ENCODE peak calls at places on chromosomes 4 and X, in four cellular contexts. R is WTC11, P is HepG2, F is K562. H is an unnamed sample.

GRCh38 chrX:53280703-53281320 is 572 bp downstream of the IQSEC2 start:
- DNase-seq in F (no peak), P (no peak), R (no peak), H (no peak)

GRCh38 chrX:40908857-40909475 is 173.6 kb upstream of the MED14 start:
- DNase-seq in F (no peak), P (no peak), R (no peak), H (no peak)

GRCh38 chr4:1803523-1804423 is 10.7 kb downstream of the FGFR3 start:
- DNase-seq in F (no peak), P (no peak), R (no peak), H (no peak)

GRCh38 chr4:850323-850945 is 24.5 kb upstream of the CPLX1 start:
- DNase-seq in F (no peak), P (no peak), R (no peak), H (peak; percentile 28)

GRCh38 chr4:144356941-144357381 is 216.4 kb upstream of the GYPA start:
- DNase-seq in P (no peak), F (no peak), R (no peak), H (no peak)

GRCh38 chr4:118869808-118870342 is 18.8 kb upstream of the SYNPO2 start:
- DNase-seq in F (no peak), R (no peak), P (no peak), H (no peak)

GRCh38 chrX:154436597-154437397 is at the start of gene GDI1:
- DNase-seq in F (peak; percentile 91), R (peak; percentile 53), P (no peak), H (peak; percentile 91)

GRCh38 chr4:23945521-23946017 is 55.7 kb upstream of the PPARGC1A start:
- DNase-seq in P (peak; percentile 10), F (no peak), R (no peak), H (no peak)

GRCh38 chrX:119194631-119195030 is 41.5 kb upstream of the PGRMC1 start:
- DNase-seq in P (no peak), F (no peak), R (no peak), H (no peak)

GRCh38 chrX:45903781-45904201 is 641.4 kb downstream of the ZNF674 start:
- DNase-seq in F (no peak), P (no peak), R (peak; percentile 13), H (no peak)
- TF ChIP-seq FOXJ3 in F (no peak), P (no peak), R (no peak), H (no peak)

DNA sequence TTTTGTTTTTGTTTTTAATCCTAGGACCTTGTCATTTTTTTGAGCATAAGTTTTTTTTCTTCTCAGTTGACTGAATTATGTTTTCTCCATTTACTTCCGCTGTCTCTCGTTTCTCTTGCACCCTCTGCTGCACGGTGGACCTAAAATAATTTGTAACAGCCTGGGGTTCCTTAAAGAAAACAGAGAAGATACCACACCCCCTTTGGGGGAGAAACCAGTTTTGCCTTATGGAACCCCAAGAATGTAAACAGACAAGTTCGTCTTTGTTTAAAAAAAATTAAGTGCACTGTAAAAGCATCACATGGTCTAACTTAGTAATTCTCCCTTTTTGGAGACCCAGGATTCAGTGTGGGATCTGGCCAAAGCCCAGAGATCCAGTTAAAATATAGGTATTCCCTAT is 32.8 kb upstream of the MAGEA4 start:
- DNase-seq in P (no peak), R (no peak), F (no peak), H (no peak)
- TF ChIP-seq FOXJ3 in P (no peak), R (no peak), F (no peak), H (no peak)

GRCh38 chr4:149995134-149995756 is 83.0 kb upstream of the DCLK2 start:
- DNase-seq in R (no peak), F (no peak), P (no peak), H (no peak)

GRCh38 chr4:149987330-149987751 is 90.9 kb upstream of the DCLK2 start:
- DNase-seq in P (no peak), R (no peak), F (no peak), H (peak; percentile 8)

GRCh38 chr4:149997881-149998421 is 80.3 kb upstream of the DCLK2 start:
- DNase-seq in P (peak; percentile 25), F (peak; percentile 24), R (no peak), H (no peak)

GRCh38 chr4:149987777-149988410 is 90.4 kb upstream of the DCLK2 start:
- DNase-seq in P (no peak), F (no peak), R (no peak), H (no peak)

DNA sequence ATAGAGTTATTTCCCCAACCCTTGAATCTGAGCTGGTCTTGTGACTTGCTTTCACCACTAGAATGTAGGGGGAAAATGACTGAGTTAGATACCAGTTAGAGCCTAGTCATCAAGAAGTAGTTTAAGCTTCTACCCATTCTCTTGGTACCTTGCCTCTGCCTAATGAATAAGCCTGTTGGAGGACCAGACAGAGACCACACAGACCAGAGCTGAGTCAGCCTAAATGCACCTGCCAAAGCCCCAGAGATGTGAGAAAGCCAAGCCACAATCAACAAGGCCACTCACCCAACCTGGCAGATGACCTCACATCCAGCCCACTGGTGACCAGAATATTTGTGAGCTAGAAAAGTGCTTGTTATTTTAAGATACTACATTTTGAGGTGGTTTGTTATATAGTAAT is 85.2 kb upstream of the DCLK2 start:
- DNase-seq in F (no peak), R (no peak), P (no peak), H (no peak)
- TF ChIP-seq FOXJ3 in F (no peak), R (no peak), P (no peak), H (no peak)

DNA sequence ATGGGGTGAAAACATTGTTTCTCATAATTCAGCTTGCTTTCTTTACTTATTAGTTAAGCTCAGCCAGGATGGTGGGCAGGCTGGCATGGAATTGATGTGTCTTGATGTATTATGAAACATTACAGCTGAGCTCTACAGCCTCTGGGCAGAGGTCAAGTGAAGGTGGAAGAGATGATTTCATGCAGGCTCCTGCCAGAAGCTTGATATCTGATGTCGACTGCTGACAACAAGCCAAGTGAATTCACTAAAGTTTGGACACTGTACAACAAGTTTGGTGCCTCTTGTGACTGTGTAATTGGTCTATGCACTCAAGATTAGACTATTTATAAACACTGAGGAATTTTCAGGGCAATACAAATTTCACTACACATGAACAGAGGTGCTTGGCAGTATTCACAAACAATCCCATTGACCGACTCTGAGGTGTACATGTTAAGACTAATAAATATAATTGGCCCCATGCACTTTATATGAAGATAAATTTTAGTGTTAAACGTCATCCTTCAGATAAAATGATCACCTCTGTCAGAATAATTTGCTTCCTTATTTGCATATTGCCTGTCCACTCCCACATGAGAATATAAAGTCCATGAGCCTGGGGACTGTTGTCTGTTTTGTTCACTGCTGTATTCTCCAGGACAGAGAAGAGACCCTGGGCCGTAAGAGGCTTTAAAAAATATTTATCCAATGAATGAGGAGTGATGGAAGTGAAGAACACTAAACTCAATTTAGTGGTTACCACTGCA is 612.2 kb downstream of the IQCM start:
- DNase-seq in F (no peak), P (no peak), R (no peak), H (no peak)
- TF ChIP-seq FOXJ3 in F (no peak), P (no peak), R (no peak), H (no peak)

GRCh38 chr4:37455301-37456062 is 210.9 kb downstream of the NWD2 start:
- DNase-seq in R (no peak), F (no peak), P (no peak), H (no peak)

GRCh38 chr4:37451646-37452045 is 207.1 kb downstream of the NWD2 start:
- DNase-seq in R (no peak), F (no peak), P (no peak), H (no peak)

GRCh38 chr4:37454263-37454800 is 209.8 kb downstream of the NWD2 start:
- DNase-seq in F (no peak), R (peak; percentile 12), P (no peak), H (no peak)

GRCh38 chr4:37453004-37453360 is 208.4 kb downstream of the NWD2 start:
- DNase-seq in F (peak; percentile 47), P (peak; percentile 79), R (peak; percentile 45), H (peak; percentile 47)

DNA sequence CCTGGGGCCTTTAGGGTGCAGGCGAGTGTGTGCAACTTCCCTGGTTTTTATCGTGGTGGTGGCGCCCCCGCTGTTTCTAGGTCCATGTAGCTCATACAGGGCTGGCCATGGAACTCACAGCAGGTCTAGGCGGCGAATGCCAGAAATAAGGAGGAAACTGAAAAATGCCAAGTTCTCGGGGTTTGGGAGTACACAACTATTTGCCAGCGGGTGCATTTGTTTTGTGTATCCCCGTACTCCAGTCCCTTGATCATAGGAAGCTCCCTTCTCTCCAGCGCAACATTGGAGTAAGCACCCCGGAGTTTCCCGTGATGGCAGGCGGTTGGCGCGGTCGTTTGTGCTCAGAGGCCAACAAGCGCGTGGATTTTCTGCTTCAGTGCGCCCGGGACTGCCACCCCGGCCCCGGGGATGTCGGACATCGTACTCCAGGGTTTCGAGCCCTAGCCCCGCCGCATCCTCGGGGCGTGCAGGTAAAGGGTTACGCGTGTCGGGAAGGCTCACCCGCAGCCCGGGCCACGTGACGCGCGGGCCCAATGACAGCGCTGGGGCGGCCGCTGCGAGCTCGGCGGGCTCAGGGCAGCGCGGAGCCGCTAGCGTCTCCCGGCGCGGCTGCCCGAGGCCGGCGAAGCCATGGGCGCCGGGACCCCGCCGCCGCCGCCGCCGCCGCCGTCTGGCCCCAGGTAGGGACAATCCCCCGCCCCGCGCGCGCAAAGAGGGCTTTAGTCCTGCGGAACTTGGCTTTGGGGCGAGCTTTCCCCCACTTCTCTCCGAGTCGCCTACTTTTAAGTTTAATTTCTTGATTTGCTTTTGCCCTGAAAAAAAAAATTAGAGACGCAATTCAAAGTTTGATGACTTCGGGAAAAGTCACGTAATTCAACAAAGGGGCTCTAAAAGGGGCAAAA is 209.1 kb downstream of the NWD2 start:
- DNase-seq in R (peak; percentile 65), F (peak; percentile 49), P (no peak), H (peak; percentile 74)
- TF ChIP-seq FOXJ3 in R (no peak), F (no peak), P (no peak), H (no peak)

GRCh38 chr4:100968046-100968445 is 379.3 kb downstream of the PPP3CA start:
- DNase-seq in F (no peak), R (no peak), P (no peak), H (no peak)
- TF ChIP-seq FOXJ3 in F (no peak), R (no peak), P (no peak), H (no peak)

H was measured in SK-N-SH.